ENCODE peak calls at places on chromosomes 12 and 14, in eight cellular contexts. U is IMR-90, E is ureter, L is A549, D is MV-4-11, X is bronchial epithelial cell, F is neural crest cell, C is NCI-H2171. T is an unnamed sample.
A peak's percentile ranks its signal among the peaks of the same experiment; 100 is the strongest.

GRCh38 chr12:108305520-108305919 is 33.6 kb downstream of the CMKLR1 start:
- DNase-seq in X (peak; percentile 26), E (peak; percentile 78), D (peak; percentile 62), L (no peak), C (no peak), U (peak; percentile 71), F (no peak), T (peak; percentile 12)

GRCh38 chr12:29054790-29055663 is 94.1 kb upstream of the FAR2 start:
- DNase-seq in D (no peak), E (no peak), U (no peak), L (no peak), X (no peak), C (no peak), F (no peak), T (no peak)

GRCh38 chr12:110084314-110085015 is 36.1 kb upstream of the C12orf76 start:
- DNase-seq in C (no peak), X (no peak), U (no peak), F (no peak), L (peak; percentile 44), D (no peak), E (no peak), T (no peak)

GRCh38 chr12:53122961-53123468 is 19.7 kb downstream of the SOAT2 start:
- DNase-seq in E (no peak), U (peak; percentile 35), D (no peak), F (no peak), L (peak; percentile 33), C (no peak), X (peak; percentile 35), T (no peak)

GRCh38 chr12:102356690-102357089 is 123.7 kb downstream of the IGF1 start:
- DNase-seq in C (peak; percentile 30), L (no peak), D (no peak), X (no peak), E (no peak), F (no peak), U (no peak), T (no peak)

GRCh38 chr12:86697916-86698315 is 441.7 kb upstream of the MGAT4C start:
- DNase-seq in U (no peak), E (no peak), D (no peak), F (no peak), X (no peak), L (no peak), C (no peak), T (no peak)

GRCh38 chr12:45273717-45274271 is 57.9 kb downstream of the ANO6 start:
- DNase-seq in C (no peak), E (no peak), D (no peak), X (peak; percentile 99), L (peak; percentile 91), U (peak; percentile 98), F (no peak), T (peak; percentile 68)

GRCh38 chr14:45156067-45156466 is 20.3 kb downstream of the FANCM start:
- DNase-seq in D (no peak), E (no peak), F (no peak), L (no peak), C (no peak), X (no peak), U (peak; percentile 4), T (no peak)

GRCh38 chr12:95319694-95320331 is 102.2 kb downstream of the VEZT start:
- DNase-seq in L (peak; percentile 66), E (no peak), U (peak; percentile 10), C (no peak), F (no peak), X (peak; percentile 70), D (peak; percentile 18), T (no peak)

GRCh38 chr14:30528119-30528518 is 30.8 kb upstream of the G2E3 start:
- DNase-seq in D (no peak), F (no peak), X (no peak), L (no peak), U (no peak), C (no peak), E (no peak), T (no peak)

GRCh38 chr12:75623631-75624118 is 112.3 kb upstream of the KRR1 start:
- DNase-seq in L (peak; percentile 81), X (peak; percentile 83), E (no peak), D (peak; percentile 18), C (no peak), U (peak; percentile 33), F (no peak), T (no peak)

GRCh38 chr14:51823706-51824105 is 36.7 kb upstream of the GNG2 start:
- DNase-seq in D (no peak), U (peak; percentile 34), X (peak; percentile 56), F (no peak), L (no peak), C (no peak), E (no peak), T (peak; percentile 45)

GRCh38 chr14:21317433-21317832 is 37.5 kb downstream of the RPGRIP1 start:
- DNase-seq in D (peak; percentile 82), U (no peak), C (no peak), F (no peak), L (no peak), E (no peak), X (no peak), T (no peak)

GRCh38 chr14:30284808-30285207 is 274.1 kb upstream of the G2E3 start:
- DNase-seq in X (no peak), F (no peak), E (no peak), C (no peak), D (no peak), L (no peak), U (no peak), T (no peak)

T was measured in epithelial cell of prostate.